ENCODE peak calls at places on chromosome 16, in ten cellular contexts. S, I, C, O, J, D, G, U, F and V are unnamed samples.

GRCh38 chr16:24070851-24071250 is 185.3 kb upstream of the CACNG3 start:
- DNase-seq in S (peak; percentile 5), I (no peak), C (peak; percentile 50), O (peak; percentile 44), J (no peak), D (peak; percentile 84), G (peak; percentile 32), U (peak; percentile 14), F (no peak), V (peak; percentile 83)

GRCh38 chr16:79874391-79874790 is 273.9 kb upstream of the MAF start:
- DNase-seq in S (no peak), I (no peak), C (no peak), O (no peak), J (no peak), D (no peak), G (no peak), U (no peak), F (no peak), V (no peak)

GRCh38 chr16:81842564-81843242 is 63.6 kb downstream of the PLCG2 start:
- DNase-seq in S (no peak), I (no peak), C (no peak), O (no peak), J (no peak), D (no peak), G (no peak), U (no peak), F (no peak), V (no peak)

GRCh38 chr16:85207357-85207921 is 95.2 kb upstream of the CIBAR2 start:
- DNase-seq in S (no peak), I (no peak), C (no peak), O (no peak), J (no peak), D (no peak), G (no peak), U (no peak), F (no peak), V (no peak)

GRCh38 chr16:21664801-21665492 is 1.2 kb downstream of the OTOA start:
- DNase-seq in S (no peak), I (no peak), C (no peak), O (no peak), J (no peak), D (no peak), G (no peak), U (no peak), F (no peak), V (no peak)

GRCh38 chr16:69328854-69329316 is 1.5 kb downstream of the PDF start:
- DNase-seq in S (no peak), I (no peak), C (no peak), O (peak; percentile 31), J (no peak), D (no peak), G (peak; percentile 51), U (no peak), F (no peak), V (peak; percentile 27)

GRCh38 chr16:28192811-28193529 is 18.8 kb downstream of the XPO6 start:
- DNase-seq in S (no peak), I (no peak), C (no peak), O (peak; percentile 82), J (no peak), D (no peak), G (no peak), U (no peak), F (no peak), V (peak; percentile 46)

GRCh38 chr16:81585785-81586184 is 141.2 kb downstream of the CMIP start:
- DNase-seq in S (peak; percentile 7), I (no peak), C (peak; percentile 47), O (no peak), J (no peak), D (peak; percentile 83), G (no peak), U (no peak), F (no peak), V (no peak)

GRCh38 chr16:16143038-16143763 is 80.1 kb downstream of the ABCC6 start:
- DNase-seq in S (peak; percentile 14), I (no peak), C (peak; percentile 77), O (peak; percentile 26), J (no peak), D (peak; percentile 70), G (no peak), U (no peak), F (no peak), V (peak; percentile 58)

GRCh38 chr16:83338941-83339340 is 468.8 kb upstream of the HSBP1 start:
- DNase-seq in S (no peak), I (no peak), C (no peak), O (no peak), J (no peak), D (no peak), G (peak; percentile 40), U (no peak), F (no peak), V (no peak)

GRCh38 chr16:75987323-75987722 is 261.0 kb upstream of the CPHXL start:
- DNase-seq in S (no peak), I (no peak), C (no peak), O (no peak), J (no peak), D (no peak), G (no peak), U (no peak), F (no peak), V (no peak)

GRCh38 chr16:11310997-11311561 is 29.9 kb upstream of the PRM1 start:
- DNase-seq in S (no peak), I (no peak), C (no peak), O (peak; percentile 75), J (no peak), D (no peak), G (no peak), U (no peak), F (no peak), V (peak; percentile 93)

GRCh38 chr16:14489460-14489859 is 140.6 kb downstream of the PARN start:
- DNase-seq in S (peak; percentile 24), I (no peak), C (peak; percentile 36), O (no peak), J (no peak), D (peak; percentile 80), G (no peak), U (no peak), F (no peak), V (peak; percentile 52)

GRCh38 chr16:24537474-24538337 is 1.7 kb upstream of the RBBP6 start:
- DNase-seq in S (no peak), I (no peak), C (no peak), O (no peak), J (no peak), D (no peak), G (no peak), U (no peak), F (no peak), V (peak; percentile 57)

GRCh38 chr16:12311887-12312286 is 335.4 kb downstream of the SNX29 start:
- DNase-seq in S (no peak), I (no peak), C (no peak), O (no peak), J (no peak), D (no peak), G (no peak), U (no peak), F (no peak), V (peak; percentile 60)

GRCh38 chr16:69482410-69482951 is 58.1 kb downstream of the CYB5B start:
- DNase-seq in S (peak; percentile 88), I (no peak), C (no peak), O (no peak), J (no peak), D (no peak), G (peak; percentile 58), U (no peak), F (no peak), V (no peak)

GRCh38 chr16:89293276-89294143 is 76.0 kb downstream of the ZNF778 start:
- DNase-seq in S (no peak), I (no peak), C (no peak), O (no peak), J (no peak), D (no peak), G (no peak), U (no peak), F (no peak), V (no peak)

GRCh38 chr16:9092963-9093477 is 1.6 kb downstream of the HAPSTR1 start:
- DNase-seq in S (peak; percentile 63), I (no peak), C (no peak), O (peak; percentile 49), J (no peak), D (peak; percentile 57), G (no peak), U (no peak), F (no peak), V (peak; percentile 62)

GRCh38 chr16:28186752-28187151 is 25.0 kb downstream of the XPO6 start:
- DNase-seq in S (no peak), I (no peak), C (no peak), O (no peak), J (no peak), D (no peak), G (peak; percentile 77), U (no peak), F (no peak), V (no peak)

GRCh38 chr16:8944113-8944765 is 19.5 kb downstream of the USP7 start:
- DNase-seq in S (no peak), I (no peak), C (no peak), O (no peak), J (no peak), D (no peak), G (no peak), U (no peak), F (no peak), V (peak; percentile 84)

GRCh38 chr16:28830531-28830930 is 7.7 kb downstream of the ATXN2L start:
- DNase-seq in S (no peak), I (no peak), C (no peak), O (no peak), J (no peak), D (no peak), G (no peak), U (no peak), F (no peak), V (no peak)

GRCh38 chr16:82832861-82833260 is 206.1 kb downstream of the CDH13 start:
- DNase-seq in S (peak; percentile 1), I (no peak), C (no peak), O (no peak), J (no peak), D (no peak), G (peak; percentile 81), U (no peak), F (no peak), V (no peak)

GRCh38 chr16:28188085-28188916 is 23.5 kb downstream of the XPO6 start:
- DNase-seq in S (no peak), I (no peak), C (no peak), O (no peak), J (no peak), D (no peak), G (no peak), U (no peak), F (no peak), V (peak; percentile 67)

GRCh38 chr16:75263291-75263962 is 12.0 kb upstream of the BCAR1 start:
- DNase-seq in S (no peak), I (no peak), C (no peak), O (no peak), J (no peak), D (peak; percentile 51), G (no peak), U (no peak), F (no peak), V (no peak)

GRCh38 chr16:67426950-67427349 is 4.0 kb upstream of the HSD11B2 start:
- DNase-seq in S (no peak), I (no peak), C (no peak), O (no peak), J (no peak), D (no peak), G (no peak), U (no peak), F (no peak), V (no peak)

GRCh38 chr16:8849411-8850011 is 19.3 kb downstream of the CARHSP1 start:
- DNase-seq in S (no peak), I (no peak), C (no peak), O (no peak), J (peak; percentile 51), D (peak; percentile 50), G (no peak), U (no peak), F (no peak), V (no peak)

GRCh38 chr16:23432176-23433128 is 20.5 kb downstream of the COG7 start:
- DNase-seq in S (peak; percentile 19), I (no peak), C (no peak), O (no peak), J (no peak), D (no peak), G (peak; percentile 10), U (no peak), F (no peak), V (peak; percentile 5)